ENCODE peak calls at places on chromosomes 12 and 14, in eight cellular contexts. N is A549, I is fibroblast of pulmonary artery, S is cardiac fibroblast, H is uterus, T is GM12864, W is colonic mucosa, B is coronary artery. R is an unnamed sample.

GRCh38 chr12:25585662-25586061 is 32.6 kb upstream of the LMNTD1 start:
- DNase-seq in N (no peak), I (no peak), S (no peak), H (no peak), T (no peak), W (no peak), B (no peak), R (no peak)

GRCh38 chr12:41189395-41190251 is 1.5 kb downstream of the PDZRN4 start:
- DNase-seq in N (no peak), I (no peak), S (no peak), H (no peak), T (no peak), W (no peak), B (no peak), R (no peak)

GRCh38 chr12:6914246-6914947 is at the start of gene ENO2:
- DNase-seq in N (peak), I (peak), S (peak), H (peak), T (no peak), W (peak), B (peak), R (no peak)

GRCh38 chr12:132056959-132057358 is 87.2 kb downstream of the DDX51 start:
- DNase-seq in N (no peak), I (no peak), S (no peak), H (no peak), T (no peak), W (no peak), B (no peak), R (no peak)

GRCh38 chr14:77151245-77151644 is 9.7 kb upstream of the ZDHHC22 start:
- DNase-seq in N (peak), I (peak), S (peak), H (no peak), T (no peak), W (no peak), B (peak), R (no peak)

GRCh38 chr14:100841445-100842403 is 15.8 kb downstream of the MEG3 start:
- DNase-seq in N (no peak), I (no peak), S (no peak), H (no peak), T (no peak), W (no peak), B (no peak), R (no peak)

GRCh38 chr12:12007001-12007712 is 63.6 kb upstream of the BCL2L14 start:
- DNase-seq in N (no peak), I (no peak), S (no peak), H (no peak), T (peak), W (no peak), B (no peak), R (no peak)

GRCh38 chr12:27970981-27971489 is 1.5 kb downstream of the PTHLH start:
- DNase-seq in N (no peak), I (no peak), S (no peak), H (no peak), T (no peak), W (no peak), B (no peak), R (no peak)

GRCh38 chr12:26162174-26162573 is 33.2 kb upstream of the SSPN start:
- DNase-seq in N (no peak), I (no peak), S (no peak), H (no peak), T (no peak), W (no peak), B (no peak), R (no peak)

GRCh38 chr12:24034160-24034559 is 84.7 kb upstream of the SOX5 start:
- DNase-seq in N (no peak), I (no peak), S (no peak), H (no peak), T (no peak), W (no peak), B (no peak), R (no peak)

GRCh38 chr12:32108829-32109228 is 2.2 kb downstream of the BICD1 start:
- DNase-seq in N (no peak), I (no peak), S (no peak), H (no peak), T (no peak), W (no peak), B (no peak), R (peak)

GRCh38 chr12:69897744-69898143 is 72.7 kb downstream of the MYRFL start:
- DNase-seq in N (no peak), I (peak), S (peak), H (no peak), T (no peak), W (no peak), B (no peak), R (no peak)

GRCh38 chr12:50647479-50647878 is 116.4 kb upstream of the ATF1 start:
- DNase-seq in N (no peak), I (peak), S (peak), H (no peak), T (no peak), W (no peak), B (no peak), R (no peak)

GRCh38 chr12:82425241-82425640 is 66.9 kb downstream of the METTL25 start:
- DNase-seq in N (no peak), I (peak), S (peak), H (no peak), T (no peak), W (no peak), B (no peak), R (peak)

GRCh38 chr12:82593901-82594396 is 92.8 kb upstream of the TMTC2 start:
- DNase-seq in N (no peak), I (no peak), S (no peak), H (no peak), T (no peak), W (no peak), B (no peak), R (no peak)

GRCh38 chr12:19088576-19088975 is 41.0 kb upstream of the PLEKHA5 start:
- DNase-seq in N (no peak), I (no peak), S (no peak), H (no peak), T (no peak), W (no peak), B (no peak), R (no peak)

GRCh38 chr12:84825149-84825548 is 87.5 kb downstream of the SLC6A15 start:
- DNase-seq in N (no peak), I (no peak), S (no peak), H (no peak), T (peak), W (no peak), B (no peak), R (no peak)

GRCh38 chr14:105860615-105861580 is 334.5 kb downstream of the TMEM121 start:
- DNase-seq in N (no peak), I (no peak), S (no peak), H (peak), T (peak), W (no peak), B (peak), R (no peak)

GRCh38 chr14:70257526-70257925 is 68.8 kb upstream of the SLC8A3 start:
- DNase-seq in N (peak), I (no peak), S (no peak), H (no peak), T (no peak), W (peak), B (no peak), R (peak)

GRCh38 chr14:61866932-61867920 is 105.0 kb downstream of the SNAPC1 start:
- DNase-seq in N (peak), I (no peak), S (no peak), H (no peak), T (peak), W (no peak), B (no peak), R (no peak)

GRCh38 chr14:51692646-51693045 is 40.9 kb downstream of the FRMD6 start:
- DNase-seq in N (no peak), I (no peak), S (no peak), H (no peak), T (no peak), W (no peak), B (no peak), R (no peak)

GRCh38 chr12:124829708-124830304 is 33.9 kb downstream of the SCARB1 start:
- DNase-seq in N (peak), I (no peak), S (no peak), H (no peak), T (no peak), W (no peak), B (no peak), R (no peak)

GRCh38 chr12:91180577-91180976 is 2.0 kb downstream of the DCN start:
- DNase-seq in N (no peak), I (peak), S (peak), H (no peak), T (no peak), W (no peak), B (no peak), R (no peak)

GRCh38 chr14:93068721-93069120 is 47.0 kb downstream of the ITPK1 start:
- DNase-seq in N (no peak), I (no peak), S (no peak), H (no peak), T (no peak), W (no peak), B (no peak), R (no peak)

GRCh38 chr12:99804715-99805114 is 157.2 kb downstream of the GARIN6 start:
- DNase-seq in N (no peak), I (no peak), S (no peak), H (no peak), T (no peak), W (no peak), B (no peak), R (no peak)

GRCh38 chr12:43728117-43728516 is 30.5 kb downstream of the PUS7L start:
- DNase-seq in N (no peak), I (peak), S (no peak), H (no peak), T (no peak), W (no peak), B (no peak), R (no peak)

GRCh38 chr14:68807987-68808386 is 15.1 kb upstream of the ZFP36L1 start:
- DNase-seq in N (no peak), I (no peak), S (no peak), H (peak), T (no peak), W (no peak), B (peak), R (no peak)

GRCh38 chr12:131137836-131138637 is 184.3 kb downstream of the ADGRD1 start:
- DNase-seq in N (peak), I (no peak), S (peak), H (peak), T (no peak), W (no peak), B (peak), R (no peak)

GRCh38 chr14:51880810-51881580 is 20.6 kb downstream of the GNG2 start:
- DNase-seq in N (no peak), I (peak), S (peak), H (peak), T (no peak), W (no peak), B (no peak), R (no peak)

GRCh38 chr12:55227643-55228042 is 6.8 kb downstream of the OR10A7 start:
- DNase-seq in N (no peak), I (no peak), S (no peak), H (no peak), T (no peak), W (no peak), B (no peak), R (no peak)

GRCh38 chr12:1726753-1727152 is 35.9 kb downstream of the ADIPOR2 start:
- DNase-seq in N (no peak), I (no peak), S (no peak), H (no peak), T (no peak), W (no peak), B (no peak), R (no peak)

GRCh38 chr14:59425322-59425945 is 39.7 kb downstream of the GPR135 start:
- DNase-seq in N (no peak), I (peak), S (peak), H (no peak), T (no peak), W (no peak), B (no peak), R (no peak)

GRCh38 chr14:36171607-36172006 is 4.9 kb downstream of the PTCSC3 start:
- DNase-seq in N (no peak), I (no peak), S (no peak), H (no peak), T (no peak), W (no peak), B (no peak), R (no peak)

GRCh38 chr14:102931580-102932285 is 9.3 kb downstream of the AMN start:
- DNase-seq in N (no peak), I (no peak), S (no peak), H (no peak), T (no peak), W (no peak), B (peak), R (no peak)

GRCh38 chr14:51093371-51094281 is 1.3 kb downstream of the TRIM9 start:
- DNase-seq in N (peak), I (no peak), S (no peak), H (peak), T (peak), W (peak), B (no peak), R (peak)

GRCh38 chr12:117662620-117663395 is 301.4 kb upstream of the NOS1 start:
- DNase-seq in N (no peak), I (no peak), S (no peak), H (no peak), T (no peak), W (no peak), B (no peak), R (no peak)

GRCh38 chr12:96409734-96410133 is 9.5 kb upstream of the CDK17 start:
- DNase-seq in N (no peak), I (no peak), S (no peak), H (no peak), T (no peak), W (no peak), B (no peak), R (no peak)

DNA sequence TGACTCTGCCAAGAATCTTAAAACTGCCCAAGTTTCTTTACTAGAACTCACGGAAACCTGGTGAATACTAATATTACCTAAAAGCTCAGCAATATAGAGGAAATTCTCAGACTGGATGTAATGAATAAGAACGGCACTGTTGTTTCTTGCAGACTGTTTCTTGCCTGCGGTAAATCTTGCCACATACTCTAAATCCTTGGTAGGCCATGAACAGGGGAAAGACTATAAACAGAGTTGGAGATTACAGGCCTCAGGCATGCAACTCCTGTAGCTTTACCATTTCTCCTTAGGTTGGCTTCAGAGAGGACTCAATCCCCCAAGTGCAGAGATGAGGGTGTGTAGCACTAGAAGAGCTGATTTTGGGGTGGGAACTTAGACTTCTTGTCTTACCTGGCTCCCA is 1.1 kb downstream of the ALDH6A1 start:
- DNase-seq in N (no peak), I (no peak), S (no peak), H (no peak), T (no peak), W (no peak), B (no peak), R (no peak)
- H3K4me3 ChIP-seq in N (peak), I (peak), S (no peak), H (peak), T (no peak), W (no peak), B (peak), R (no peak)

DNA sequence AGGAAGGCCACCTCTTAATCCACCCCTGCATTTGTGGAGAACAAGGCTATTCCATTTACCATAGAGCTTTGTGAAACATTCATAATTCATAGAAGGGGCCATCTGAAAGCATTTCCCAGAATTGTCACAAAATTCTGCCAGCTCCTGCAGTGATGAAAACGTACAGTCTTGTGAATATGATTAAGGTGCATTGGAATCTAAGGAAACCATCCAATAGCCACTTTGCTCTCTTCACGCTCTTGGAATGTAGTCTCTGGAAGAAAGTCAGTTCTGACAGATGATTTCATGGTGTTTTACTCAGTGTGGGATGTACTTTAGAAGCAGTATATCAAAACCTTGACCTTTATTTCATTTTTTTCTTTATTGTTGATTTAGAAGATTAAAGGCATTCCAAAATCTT is 390.4 kb downstream of the LRIG3 start:
- DNase-seq in N (no peak), I (peak), S (peak), H (no peak), T (no peak), W (no peak), B (no peak), R (no peak)
- H3K4me3 ChIP-seq in N (no peak), I (no peak), S (no peak), H (no peak), T (no peak), W (no peak), B (no peak), R (no peak)

GRCh38 chr12:115752913-115753726 is 524.4 kb downstream of the MED13L start:
- DNase-seq in N (peak), I (peak), S (peak), H (peak), T (no peak), W (peak), B (no peak), R (peak)

GRCh38 chr12:115756271-115756670 is 521.2 kb downstream of the MED13L start:
- DNase-seq in N (no peak), I (no peak), S (no peak), H (no peak), T (no peak), W (no peak), B (no peak), R (no peak)

GRCh38 chr12:115756804-115757203 is 520.7 kb downstream of the MED13L start:
- DNase-seq in N (no peak), I (no peak), S (no peak), H (no peak), T (no peak), W (no peak), B (no peak), R (no peak)

GRCh38 chr12:115755752-115756140 is 521.7 kb downstream of the MED13L start:
- DNase-seq in N (no peak), I (no peak), S (no peak), H (no peak), T (no peak), W (no peak), B (no peak), R (no peak)

GRCh38 chr12:115755061-115755751 is 522.3 kb downstream of the MED13L start:
- DNase-seq in N (no peak), I (no peak), S (no peak), H (no peak), T (no peak), W (no peak), B (no peak), R (no peak)
- H3K4me3 ChIP-seq in N (no peak), I (no peak), S (no peak), H (no peak), T (no peak), W (no peak), B (no peak), R (no peak)

DNA sequence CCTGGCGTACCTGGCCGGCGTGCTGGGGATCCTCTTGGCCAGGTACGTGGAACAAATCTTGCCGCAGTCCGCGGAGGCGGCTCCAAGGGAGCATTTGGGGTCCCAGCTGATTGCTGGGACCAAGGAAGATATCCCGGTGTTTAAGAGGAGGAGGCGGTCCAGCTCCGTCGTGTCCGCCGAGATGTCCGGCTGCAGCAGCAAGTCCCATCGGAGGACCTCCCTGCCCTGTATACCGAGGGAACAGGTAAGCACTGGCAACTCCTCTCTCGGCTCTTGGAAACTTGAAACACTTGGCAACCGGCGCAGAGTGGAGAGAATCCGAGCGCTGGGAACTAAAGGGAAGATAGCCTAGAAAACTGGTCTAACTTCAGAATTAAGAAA is 1.7 kb downstream of the PDE3A start:
- DNase-seq in N (peak), I (peak), S (peak), H (peak), T (no peak), W (peak), B (peak), R (no peak)
- H3K4me3 ChIP-seq in N (peak), I (peak), S (peak), H (peak), T (no peak), W (peak), B (peak), R (no peak)

GRCh38 chr12:113934946-113935345 is 31.2 kb downstream of the RBM19 start:
- DNase-seq in N (no peak), I (no peak), S (no peak), H (no peak), T (no peak), W (no peak), B (no peak), R (no peak)
- H3K4me3 ChIP-seq in N (no peak), I (no peak), S (no peak), H (no peak), T (no peak), W (no peak), B (no peak), R (no peak)

GRCh38 chr14:37824936-37825698 is 229.7 kb downstream of the TTC6 start:
- DNase-seq in N (no peak), I (peak), S (no peak), H (no peak), T (no peak), W (no peak), B (no peak), R (no peak)

GRCh38 chr14:37830271-37830670 is 234.8 kb downstream of the TTC6 start:
- DNase-seq in N (no peak), I (no peak), S (no peak), H (no peak), T (no peak), W (no peak), B (no peak), R (no peak)

GRCh38 chr14:37826869-37827268 is 231.4 kb downstream of the TTC6 start:
- DNase-seq in N (no peak), I (no peak), S (no peak), H (no peak), T (no peak), W (no peak), B (no peak), R (no peak)
- H3K4me3 ChIP-seq in N (no peak), I (no peak), S (no peak), H (no peak), T (no peak), W (no peak), B (no peak), R (no peak)

R was measured in Jurkat, Clone E6-1.